ENCODE peak calls at places on chromosome X, in four cellular contexts. One of them, this sample, is unnamed.

GRCh38 chrX:55135171-55135570 is 46.4 kb downstream of the PAGE2 start:
- DNase-seq in chondrocyte: no peak
- DNase-seq in right atrium auricular region: no peak
- DNase-seq in choroid plexus epithelial cell: peak; percentile 68
- DNase-seq in this sample: no peak

GRCh38 chrX:23845316-23845932 is 62.3 kb downstream of the APOO start:
- DNase-seq in choroid plexus epithelial cell: peak; percentile 30
- DNase-seq in right atrium auricular region: no peak
- DNase-seq in chondrocyte: no peak
- DNase-seq in this sample: no peak

GRCh38 chrX:134801267-134801666 is 143.0 kb upstream of the PLAC1 start:
- DNase-seq in right atrium auricular region: no peak
- DNase-seq in choroid plexus epithelial cell: no peak
- DNase-seq in chondrocyte: no peak
- DNase-seq in this sample: no peak

GRCh38 chrX:33190016-33190415 is 21.3 kb downstream of the DMD start:
- DNase-seq in choroid plexus epithelial cell: peak; percentile 50
- DNase-seq in chondrocyte: no peak
- DNase-seq in right atrium auricular region: no peak
- DNase-seq in this sample: no peak

GRCh38 chrX:125736008-125736729 is 416.5 kb downstream of the TEX13C start:
- DNase-seq in choroid plexus epithelial cell: no peak
- DNase-seq in chondrocyte: no peak
- DNase-seq in right atrium auricular region: no peak
- DNase-seq in this sample: no peak

GRCh38 chrX:37010496-37010895 is 2.3 kb downstream of the FAM47C start:
- DNase-seq in chondrocyte: peak; percentile 79
- DNase-seq in choroid plexus epithelial cell: no peak
- DNase-seq in right atrium auricular region: no peak
- DNase-seq in this sample: no peak

GRCh38 chrX:130024127-130024526 is 41.7 kb downstream of the BCORL1 start:
- DNase-seq in choroid plexus epithelial cell: peak; percentile 62
- DNase-seq in right atrium auricular region: peak; percentile 77
- DNase-seq in chondrocyte: no peak
- DNase-seq in this sample: peak; percentile 78

GRCh38 chrX:63918611-63919010 is 133.6 kb upstream of the ARHGEF9 start:
- DNase-seq in choroid plexus epithelial cell: peak; percentile 10
- DNase-seq in chondrocyte: no peak
- DNase-seq in right atrium auricular region: no peak
- DNase-seq in this sample: no peak

GRCh38 chrX:153708415-153708814 is 15.8 kb downstream of the BCAP31 start:
- DNase-seq in chondrocyte: no peak
- DNase-seq in choroid plexus epithelial cell: peak; percentile 90
- DNase-seq in right atrium auricular region: peak; percentile 70
- DNase-seq in this sample: peak; percentile 80

GRCh38 chrX:43970528-43970927 is 2.7 kb downstream of the NDP start:
- DNase-seq in chondrocyte: no peak
- DNase-seq in right atrium auricular region: no peak
- DNase-seq in choroid plexus epithelial cell: no peak
- DNase-seq in this sample: no peak

GRCh38 chrX:123920065-123920785 is 41.3 kb upstream of the STAG2 start:
- DNase-seq in choroid plexus epithelial cell: peak; percentile 79
- DNase-seq in right atrium auricular region: no peak
- DNase-seq in chondrocyte: no peak
- DNase-seq in this sample: no peak

GRCh38 chrX:11944486-11944885 is 186.4 kb downstream of the MSL3 start:
- DNase-seq in right atrium auricular region: no peak
- DNase-seq in choroid plexus epithelial cell: peak; percentile 76
- DNase-seq in chondrocyte: no peak
- DNase-seq in this sample: no peak

GRCh38 chrX:150544222-150544787 is 24.1 kb upstream of the MTM1 start:
- DNase-seq in choroid plexus epithelial cell: peak; percentile 42
- DNase-seq in right atrium auricular region: no peak
- DNase-seq in chondrocyte: no peak
- DNase-seq in this sample: no peak

GRCh38 chrX:44967221-44967620 is 94.2 kb downstream of the KDM6A start:
- DNase-seq in right atrium auricular region: no peak
- DNase-seq in choroid plexus epithelial cell: no peak
- DNase-seq in chondrocyte: no peak
- DNase-seq in this sample: no peak

GRCh38 chrX:16870095-16870860 is at the start of gene RBBP7:
- DNase-seq in right atrium auricular region: peak; percentile 90
- DNase-seq in chondrocyte: peak; percentile 99
- DNase-seq in choroid plexus epithelial cell: peak; percentile 91
- DNase-seq in this sample: peak; percentile 96

GRCh38 chrX:39477438-39478120 is 620.2 kb downstream of the BCOR start:
- DNase-seq in chondrocyte: no peak
- DNase-seq in choroid plexus epithelial cell: no peak
- DNase-seq in right atrium auricular region: peak; percentile 69
- DNase-seq in this sample: no peak

GRCh38 chrX:9805956-9806355 is 19.7 kb downstream of the SHROOM2 start:
- DNase-seq in right atrium auricular region: no peak
- DNase-seq in choroid plexus epithelial cell: peak; percentile 66
- DNase-seq in chondrocyte: no peak
- DNase-seq in this sample: no peak

GRCh38 chrX:1430451-1430850 is 22.3 kb downstream of the ASMTL start:
- DNase-seq in right atrium auricular region: no peak
- DNase-seq in choroid plexus epithelial cell: no peak
- DNase-seq in chondrocyte: peak; percentile 30
- DNase-seq in this sample: no peak

GRCh38 chrX:79107891-79108718 is 36.4 kb upstream of the GPR174 start:
- DNase-seq in right atrium auricular region: no peak
- DNase-seq in chondrocyte: no peak
- DNase-seq in choroid plexus epithelial cell: no peak
- DNase-seq in this sample: no peak

GRCh38 chrX:12440245-12440644 is 302.0 kb downstream of the FRMPD4 start:
- DNase-seq in right atrium auricular region: no peak
- DNase-seq in choroid plexus epithelial cell: no peak
- DNase-seq in chondrocyte: no peak
- DNase-seq in this sample: no peak

GRCh38 chrX:49192722-49193328 is 6.7 kb upstream of the PRICKLE3 start:
- DNase-seq in right atrium auricular region: no peak
- DNase-seq in chondrocyte: no peak
- DNase-seq in choroid plexus epithelial cell: peak; percentile 58
- DNase-seq in this sample: no peak

GRCh38 chrX:70444326-70445196 is at the start of gene DLG3:
- DNase-seq in chondrocyte: no peak
- DNase-seq in choroid plexus epithelial cell: peak; percentile 55
- DNase-seq in right atrium auricular region: no peak
- DNase-seq in this sample: no peak

GRCh38 chrX:31223817-31224216 is 152.0 kb upstream of the FTHL17 start:
- DNase-seq in chondrocyte: no peak
- DNase-seq in right atrium auricular region: no peak
- DNase-seq in choroid plexus epithelial cell: peak; percentile 79
- DNase-seq in this sample: no peak

GRCh38 chrX:38860106-38861013 is 59.1 kb downstream of the MID1IP1 start:
- DNase-seq in right atrium auricular region: no peak
- DNase-seq in choroid plexus epithelial cell: no peak
- DNase-seq in chondrocyte: no peak
- DNase-seq in this sample: no peak

GRCh38 chrX:145405012-145405411 is 157.7 kb downstream of the SPANXN1 start:
- DNase-seq in chondrocyte: no peak
- DNase-seq in right atrium auricular region: no peak
- DNase-seq in choroid plexus epithelial cell: peak; percentile 13
- DNase-seq in this sample: no peak

GRCh38 chrX:45233541-45233940 is 32.9 kb upstream of the DIPK2B start:
- DNase-seq in chondrocyte: no peak
- DNase-seq in right atrium auricular region: no peak
- DNase-seq in choroid plexus epithelial cell: peak; percentile 5
- DNase-seq in this sample: no peak

GRCh38 chrX:16185725-16186136 is 18.4 kb downstream of the MAGEB17 start:
- DNase-seq in right atrium auricular region: no peak
- DNase-seq in choroid plexus epithelial cell: peak; percentile 70
- DNase-seq in chondrocyte: no peak
- DNase-seq in this sample: no peak

GRCh38 chrX:42269186-42269585 is 345.8 kb upstream of the CASK start:
- DNase-seq in choroid plexus epithelial cell: peak; percentile 1
- DNase-seq in chondrocyte: no peak
- DNase-seq in right atrium auricular region: no peak
- DNase-seq in this sample: no peak

GRCh38 chrX:19751068-19751467 is 136.3 kb downstream of the SH3KBP1 start:
- DNase-seq in choroid plexus epithelial cell: no peak
- DNase-seq in chondrocyte: no peak
- DNase-seq in right atrium auricular region: no peak
- DNase-seq in this sample: no peak

GRCh38 chrX:23008431-23009099 is 8.8 kb downstream of the DDX53 start:
- DNase-seq in right atrium auricular region: no peak
- DNase-seq in choroid plexus epithelial cell: peak; percentile 57
- DNase-seq in chondrocyte: no peak
- DNase-seq in this sample: no peak

GRCh38 chrX:145190801-145191389 is 56.4 kb upstream of the SPANXN1 start:
- DNase-seq in choroid plexus epithelial cell: peak; percentile 4
- DNase-seq in right atrium auricular region: no peak
- DNase-seq in chondrocyte: no peak
- DNase-seq in this sample: no peak

GRCh38 chrX:144648788-144649187 is 598.5 kb upstream of the SPANXN1 start:
- DNase-seq in chondrocyte: no peak
- DNase-seq in right atrium auricular region: no peak
- DNase-seq in choroid plexus epithelial cell: no peak
- DNase-seq in this sample: no peak

GRCh38 chrX:15055146-15055930 is 182.1 kb downstream of the MOSPD2 start:
- DNase-seq in chondrocyte: no peak
- DNase-seq in right atrium auricular region: no peak
- DNase-seq in choroid plexus epithelial cell: peak; percentile 2
- DNase-seq in this sample: no peak

GRCh38 chrX:114344756-114345155 is 239.1 kb upstream of the HTR2C start:
- DNase-seq in right atrium auricular region: no peak
- DNase-seq in choroid plexus epithelial cell: peak; percentile 50
- DNase-seq in chondrocyte: no peak
- DNase-seq in this sample: no peak

GRCh38 chrX:48083212-48083611 is 11.8 kb upstream of the ZNF630 start:
- DNase-seq in right atrium auricular region: peak; percentile 62
- DNase-seq in chondrocyte: no peak
- DNase-seq in choroid plexus epithelial cell: peak; percentile 65
- DNase-seq in this sample: no peak

GRCh38 chrX:368811-369562 is 17.7 kb downstream of the PPP2R3B start:
- DNase-seq in choroid plexus epithelial cell: peak; percentile 63
- DNase-seq in right atrium auricular region: no peak
- DNase-seq in chondrocyte: peak; percentile 66
- DNase-seq in this sample: no peak

GRCh38 chrX:154429708-154430107 is 1.2 kb downstream of the ATP6AP1 start:
- DNase-seq in chondrocyte: no peak
- DNase-seq in right atrium auricular region: no peak
- DNase-seq in choroid plexus epithelial cell: no peak
- DNase-seq in this sample: no peak

GRCh38 chrX:136047001-136047642 is 61.9 kb downstream of the SLC9A6 start:
- DNase-seq in choroid plexus epithelial cell: no peak
- DNase-seq in right atrium auricular region: no peak
- DNase-seq in chondrocyte: no peak
- DNase-seq in this sample: no peak

GRCh38 chrX:139691843-139692505 is 16.0 kb downstream of the MCF2 start:
- DNase-seq in right atrium auricular region: no peak
- DNase-seq in chondrocyte: peak; percentile 77
- DNase-seq in choroid plexus epithelial cell: no peak
- DNase-seq in this sample: no peak
- TF ChIP-seq CTCF in right atrium auricular region: no peak
- TF ChIP-seq CTCF in chondrocyte: no peak
- TF ChIP-seq CTCF in choroid plexus epithelial cell: no peak
- TF ChIP-seq CTCF in this sample: no peak

DNA sequence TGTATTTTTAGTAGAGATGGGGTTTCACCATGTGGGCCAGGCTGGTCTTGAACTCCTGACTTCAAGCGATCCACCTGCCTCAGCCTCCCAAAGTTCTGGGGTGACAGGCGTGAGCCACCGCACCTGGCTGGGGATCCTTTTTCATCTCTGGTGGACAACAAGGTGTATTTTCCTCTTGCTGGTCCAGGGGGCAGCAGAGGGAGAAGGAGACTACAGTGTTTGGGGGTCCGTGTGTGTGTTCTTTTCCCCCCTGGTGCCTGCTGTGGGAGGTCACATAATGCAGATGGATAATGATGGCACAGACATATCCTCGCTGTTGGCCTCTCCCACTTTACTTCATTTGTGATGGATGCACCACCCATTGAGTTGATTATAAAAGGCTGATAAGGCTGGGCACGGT is 39.0 kb upstream of the CD99 start:
- DNase-seq in right atrium auricular region: no peak
- DNase-seq in chondrocyte: no peak
- DNase-seq in choroid plexus epithelial cell: no peak
- DNase-seq in this sample: no peak
- TF ChIP-seq CTCF in right atrium auricular region: no peak
- TF ChIP-seq CTCF in chondrocyte: peak; percentile 54
- TF ChIP-seq CTCF in choroid plexus epithelial cell: peak; percentile 59
- TF ChIP-seq CTCF in this sample: no peak

GRCh38 chrX:13762015-13762414 is 27.5 kb downstream of the OFD1 start:
- DNase-seq in right atrium auricular region: no peak
- DNase-seq in choroid plexus epithelial cell: no peak
- DNase-seq in chondrocyte: no peak
- DNase-seq in this sample: no peak

GRCh38 chrX:13763489-13763888 is 28.9 kb downstream of the OFD1 start:
- DNase-seq in choroid plexus epithelial cell: no peak
- DNase-seq in right atrium auricular region: peak; percentile 67
- DNase-seq in chondrocyte: no peak
- DNase-seq in this sample: no peak

GRCh38 chrX:13764284-13764683 is 29.7 kb downstream of the OFD1 start:
- DNase-seq in choroid plexus epithelial cell: no peak
- DNase-seq in right atrium auricular region: no peak
- DNase-seq in chondrocyte: no peak
- DNase-seq in this sample: no peak

GRCh38 chrX:13761606-13762005 is 27.1 kb downstream of the OFD1 start:
- DNase-seq in choroid plexus epithelial cell: peak; percentile 37
- DNase-seq in right atrium auricular region: no peak
- DNase-seq in chondrocyte: no peak
- DNase-seq in this sample: no peak

GRCh38 chrX:13764765-13765164 is 30.2 kb downstream of the OFD1 start:
- DNase-seq in chondrocyte: no peak
- DNase-seq in right atrium auricular region: no peak
- DNase-seq in choroid plexus epithelial cell: peak; percentile 17
- DNase-seq in this sample: no peak
- TF ChIP-seq CTCF in chondrocyte: peak; percentile 66
- TF ChIP-seq CTCF in right atrium auricular region: peak; percentile 40
- TF ChIP-seq CTCF in choroid plexus epithelial cell: peak; percentile 51
- TF ChIP-seq CTCF in this sample: no peak

GRCh38 chrX:95318882-95319281 is 1365.8 kb upstream of the DIAPH2 start:
- DNase-seq in chondrocyte: no peak
- DNase-seq in choroid plexus epithelial cell: no peak
- DNase-seq in right atrium auricular region: no peak
- DNase-seq in this sample: no peak
- TF ChIP-seq CTCF in chondrocyte: peak; percentile 46
- TF ChIP-seq CTCF in choroid plexus epithelial cell: no peak
- TF ChIP-seq CTCF in right atrium auricular region: peak; percentile 20
- TF ChIP-seq CTCF in this sample: no peak

DNA sequence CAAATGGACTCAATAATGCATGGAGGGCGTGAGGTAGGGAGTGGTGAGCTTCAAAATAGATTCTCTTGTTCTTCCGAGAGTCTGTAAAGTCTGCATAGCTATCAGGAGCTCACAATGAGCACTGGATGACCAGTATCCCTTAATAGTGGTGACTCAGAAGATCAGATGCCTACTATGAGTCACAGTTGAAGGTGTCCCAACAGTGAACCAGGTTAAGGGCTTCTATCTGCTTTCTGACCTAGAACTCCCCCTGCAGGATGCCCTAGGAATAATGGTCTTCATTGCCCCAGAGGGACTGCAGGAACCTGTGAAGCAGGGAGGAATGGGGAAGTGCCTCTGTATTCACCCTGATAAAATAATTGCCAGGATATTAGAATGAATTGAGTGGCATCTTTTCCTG is 22.1 kb downstream of the DGKK start:
- DNase-seq in chondrocyte: no peak
- DNase-seq in right atrium auricular region: no peak
- DNase-seq in choroid plexus epithelial cell: no peak
- DNase-seq in this sample: no peak
- TF ChIP-seq CTCF in chondrocyte: no peak
- TF ChIP-seq CTCF in right atrium auricular region: no peak
- TF ChIP-seq CTCF in choroid plexus epithelial cell: no peak
- TF ChIP-seq CTCF in this sample: no peak

This sample was measured in coronary artery.